ENCODE peak calls at places on chromosome 17, in eight cellular contexts. I is GM03348, Y is HEK293T, G is cardiac fibroblast, M is A549, D is mucosa of gallbladder, S is heart left ventricle, K is nephron progenitor cell. P is an unnamed sample.
A peak's percentile ranks its signal among the peaks of the same experiment; 100 is the strongest.

GRCh38 chr17:29760279-29760721 is 137.6 kb upstream of the CORO6 start:
- DNase-seq in I (peak; percentile 26), Y (no peak), G (peak; percentile 52), M (no peak), D (no peak), S (no peak), K (no peak), P (no peak)

GRCh38 chr17:64418506-64419339 is 28.1 kb upstream of the PECAM1 start:
- DNase-seq in I (peak; percentile 76), Y (peak; percentile 66), G (peak; percentile 91), M (peak; percentile 75), D (no peak), S (no peak), K (no peak), P (peak; percentile 12)

GRCh38 chr17:8133941-8134340 is 10.0 kb upstream of the HES7 start:
- DNase-seq in I (no peak), Y (no peak), G (no peak), M (no peak), D (no peak), S (no peak), K (no peak), P (no peak)

GRCh38 chr17:59627770-59628171 is 8.1 kb downstream of the CLTC start:
- DNase-seq in I (no peak), Y (no peak), G (no peak), M (no peak), D (no peak), S (no peak), K (no peak), P (no peak)

GRCh38 chr17:3678821-3679175 is 10.2 kb downstream of the EMC6 start:
- DNase-seq in I (no peak), Y (no peak), G (no peak), M (no peak), D (no peak), S (no peak), K (no peak), P (no peak)

GRCh38 chr17:39972271-39972670 is 8.3 kb upstream of the PSMD3 start:
- DNase-seq in I (no peak), Y (no peak), G (no peak), M (no peak), D (no peak), S (no peak), K (no peak), P (no peak)

GRCh38 chr17:40542562-40543411 is 22.5 kb downstream of the CCR7 start:
- DNase-seq in I (peak; percentile 76), Y (no peak), G (peak; percentile 99), M (peak; percentile 100), D (peak; percentile 86), S (peak; percentile 81), K (no peak), P (no peak)

GRCh38 chr17:72402727-72403210 is 281.9 kb downstream of the SOX9 start:
- DNase-seq in I (no peak), Y (no peak), G (no peak), M (no peak), D (no peak), S (no peak), K (no peak), P (no peak)

GRCh38 chr17:76542566-76542971 is 2.7 kb downstream of the PRCD start:
- DNase-seq in I (no peak), Y (no peak), G (no peak), M (no peak), D (no peak), S (no peak), K (no peak), P (no peak)

GRCh38 chr17:75262112-75262606 is 480 bp downstream of the MRPS7 start:
- DNase-seq in I (no peak), Y (peak; percentile 29), G (no peak), M (no peak), D (no peak), S (no peak), K (no peak), P (no peak)

GRCh38 chr17:362721-363120 is 10.1 kb upstream of the RPH3AL start:
- DNase-seq in I (no peak), Y (no peak), G (no peak), M (no peak), D (no peak), S (peak; percentile 30), K (no peak), P (no peak)

GRCh38 chr17:64309021-64309420 is 46.0 kb upstream of the TEX2 start:
- DNase-seq in I (no peak), Y (no peak), G (no peak), M (no peak), D (no peak), S (no peak), K (no peak), P (no peak)

GRCh38 chr17:18981642-18982424 is 22.7 kb downstream of the FAM83G start:
- DNase-seq in I (peak; percentile 83), Y (peak; percentile 56), G (peak; percentile 80), M (peak; percentile 76), D (peak; percentile 89), S (no peak), K (no peak), P (peak; percentile 70)

GRCh38 chr17:1830288-1830687 is 483 bp downstream of the RPA1 start:
- DNase-seq in I (no peak), Y (peak; percentile 21), G (peak; percentile 13), M (peak; percentile 39), D (no peak), S (no peak), K (no peak), P (peak; percentile 4)

GRCh38 chr17:59124665-59125064 is 18.0 kb upstream of the TRIM37 start:
- DNase-seq in I (no peak), Y (no peak), G (no peak), M (no peak), D (no peak), S (no peak), K (no peak), P (no peak)

GRCh38 chr17:55201609-55201932 is 63.2 kb upstream of the HLF start:
- DNase-seq in I (no peak), Y (no peak), G (no peak), M (no peak), D (no peak), S (no peak), K (no peak), P (no peak)

GRCh38 chr17:49694847-49695697 is 12.7 kb downstream of the SLC35B1 start:
- DNase-seq in I (peak; percentile 52), Y (peak; percentile 53), G (peak; percentile 47), M (peak; percentile 33), D (peak; percentile 60), S (no peak), K (peak; percentile 76), P (peak; percentile 75)

GRCh38 chr17:53088501-53088900 is 734.2 kb upstream of the KIF2B start:
- DNase-seq in I (no peak), Y (no peak), G (no peak), M (no peak), D (no peak), S (no peak), K (no peak), P (no peak)

GRCh38 chr17:65173284-65173793 is 36.2 kb downstream of the RGS9 start:
- DNase-seq in I (no peak), Y (no peak), G (peak; percentile 86), M (peak; percentile 75), D (peak; percentile 39), S (no peak), K (no peak), P (peak; percentile 20)

GRCh38 chr17:574061-574460 is 140.6 kb downstream of the VPS53 start:
- DNase-seq in I (no peak), Y (no peak), G (peak; percentile 58), M (no peak), D (no peak), S (peak; percentile 71), K (no peak), P (no peak)

GRCh38 chr17:38428150-38428642 is at the start of gene ARHGAP23:
- DNase-seq in I (peak; percentile 96), Y (no peak), G (peak; percentile 62), M (peak; percentile 57), D (peak; percentile 48), S (peak; percentile 86), K (peak; percentile 63), P (peak; percentile 78)

GRCh38 chr17:9002610-9003354 is 18.5 kb upstream of the NTN1 start:
- DNase-seq in I (no peak), Y (peak; percentile 70), G (no peak), M (peak; percentile 47), D (no peak), S (peak; percentile 68), K (peak; percentile 75), P (peak; percentile 57)

GRCh38 chr17:17540935-17541639 is 44.9 kb upstream of the RASD1 start:
- DNase-seq in I (no peak), Y (no peak), G (no peak), M (no peak), D (no peak), S (peak; percentile 51), K (no peak), P (no peak)

GRCh38 chr17:40801157-40801556 is 1.4 kb upstream of the KRT28 start:
- DNase-seq in I (no peak), Y (no peak), G (no peak), M (no peak), D (no peak), S (no peak), K (no peak), P (no peak)

GRCh38 chr17:30378191-30378796 is 433 bp upstream of the CPD start:
- DNase-seq in I (peak; percentile 32), Y (no peak), G (no peak), M (no peak), D (no peak), S (peak; percentile 71), K (peak; percentile 23), P (peak; percentile 29)

GRCh38 chr17:31580331-31581021 is 189.0 kb downstream of the RAB11FIP4 start:
- DNase-seq in I (peak; percentile 86), Y (no peak), G (peak; percentile 89), M (no peak), D (no peak), S (no peak), K (no peak), P (peak; percentile 74)

GRCh38 chr17:2701996-2702741 is 9.4 kb downstream of the CLUH start:
- DNase-seq in I (no peak), Y (no peak), G (no peak), M (no peak), D (no peak), S (peak; percentile 17), K (no peak), P (no peak)

GRCh38 chr17:3892095-3892998 is 506 bp downstream of the CAMKK1 start:
- DNase-seq in I (peak; percentile 76), Y (peak; percentile 32), G (peak; percentile 66), M (peak; percentile 88), D (peak; percentile 78), S (peak; percentile 86), K (peak; percentile 80), P (peak; percentile 28)

GRCh38 chr17:17940451-17940911 is 31.7 kb downstream of the TOM1L2 start:
- DNase-seq in I (peak; percentile 33), Y (no peak), G (peak; percentile 48), M (no peak), D (no peak), S (no peak), K (no peak), P (no peak)

GRCh38 chr17:47733414-47734288 is 615 bp downstream of the TBX21 start:
- DNase-seq in I (no peak), Y (no peak), G (no peak), M (no peak), D (no peak), S (no peak), K (no peak), P (no peak)

GRCh38 chr17:60158751-60159478 is 9.1 kb downstream of the CA4 start:
- DNase-seq in I (no peak), Y (no peak), G (peak; percentile 38), M (no peak), D (no peak), S (no peak), K (no peak), P (no peak)

GRCh38 chr17:47324224-47325020 is 667 bp downstream of the EFCAB13 start:
- DNase-seq in I (peak; percentile 54), Y (no peak), G (peak; percentile 74), M (peak; percentile 81), D (peak; percentile 58), S (peak; percentile 67), K (peak; percentile 24), P (peak; percentile 81)

GRCh38 chr17:27631409-27631755 is 394 bp downstream of the LGALS9 start:
- DNase-seq in I (no peak), Y (no peak), G (no peak), M (no peak), D (no peak), S (no peak), K (no peak), P (no peak)

GRCh38 chr17:80815151-80815561 is 176.5 kb upstream of the CHMP6 start:
- DNase-seq in I (no peak), Y (no peak), G (no peak), M (no peak), D (no peak), S (peak; percentile 20), K (no peak), P (no peak)